ENCODE peak calls at places on chromosomes 12 and 14, in six cellular contexts. I, E, Z, S, R and A are unnamed samples.

GRCh38 chr12:6821674-6822433 is at the start of gene GPR162:
- DNase-seq in Z (no peak), S (no peak), E (no peak), I (peak), R (peak), A (no peak)

GRCh38 chr12:68121143-68121542 is 38.4 kb downstream of the IFNG start:
- DNase-seq in Z (no peak), I (no peak), S (peak), R (no peak), E (no peak), A (no peak)

GRCh38 chr14:33657478-33657877 is 293.4 kb downstream of the EGLN3 start:
- DNase-seq in S (no peak), E (no peak), I (no peak), R (no peak), Z (no peak), A (no peak)

GRCh38 chr12:121009744-121010143 is 6.5 kb downstream of the C12orf43 start:
- DNase-seq in E (no peak), Z (no peak), I (no peak), R (no peak), S (no peak), A (no peak)

GRCh38 chr12:114238808-114239207 is 167.1 kb downstream of the TBX5 start:
- DNase-seq in R (no peak), S (no peak), E (no peak), Z (no peak), I (no peak), A (no peak)

GRCh38 chr12:4962539-4963486 is 53.1 kb downstream of the KCNA1 start:
- DNase-seq in S (no peak), Z (no peak), I (no peak), R (peak), E (no peak), A (no peak)

GRCh38 chr12:13278249-13278787 is 81.8 kb downstream of the EMP1 start:
- DNase-seq in R (peak), Z (peak), I (peak), E (no peak), S (peak), A (no peak)

GRCh38 chr12:85445060-85445938 is 165.3 kb downstream of the ALX1 start:
- DNase-seq in E (no peak), R (no peak), I (no peak), Z (no peak), S (no peak), A (no peak)

GRCh38 chr12:69161835-69162234 is 77.5 kb upstream of the CPSF6 start:
- DNase-seq in Z (no peak), S (peak), E (no peak), I (no peak), R (no peak), A (no peak)